ENCODE peak calls at places on chromosomes 12 and 14, in nine cellular contexts. N is brain microvascular endothelial cell, E is tibial nerve, D is lung, Z is stomach, Q is transverse colon, W is HCT116, S is right lobe of liver, G is cardiac muscle cell. T is an unnamed sample.
A peak's percentile ranks its signal among the peaks of the same experiment; 100 is the strongest.

GRCh38 chr12:12909995-12910391 is 18.6 kb downstream of the GPRC5A start:
- DNase-seq in Q (no peak), G (no peak), W (no peak), S (no peak), Z (no peak), D (peak; percentile 41), N (no peak), E (no peak), T (no peak)

GRCh38 chr14:77616133-77616453 is 344 bp downstream of the SPTLC2 start:
- DNase-seq in D (no peak), E (no peak), N (no peak), W (no peak), Q (no peak), S (no peak), G (no peak), Z (no peak), T (no peak)

GRCh38 chr12:116053479-116054195 is 223.9 kb downstream of the MED13L start:
- DNase-seq in G (no peak), D (peak; percentile 50), S (peak; percentile 33), N (peak; percentile 25), E (peak; percentile 71), Q (peak; percentile 23), Z (no peak), W (no peak), T (peak; percentile 41)

GRCh38 chr12:54502485-54502884 is 4.9 kb downstream of the NCKAP1L start:
- DNase-seq in E (no peak), W (no peak), Z (no peak), Q (no peak), G (no peak), D (no peak), S (no peak), N (no peak), T (peak; percentile 18)

GRCh38 chr14:77649326-77649725 is 32.9 kb upstream of the SPTLC2 start:
- DNase-seq in E (no peak), G (no peak), N (no peak), W (no peak), Z (no peak), Q (no peak), D (no peak), S (no peak), T (no peak)

GRCh38 chr12:67827820-67828383 is 161.3 kb upstream of the IFNG-AS1 start:
- DNase-seq in S (no peak), W (peak; percentile 62), Q (peak; percentile 32), D (no peak), N (peak; percentile 98), Z (no peak), E (peak; percentile 33), G (no peak), T (peak; percentile 99)

GRCh38 chr12:13982010-13982409 is 608 bp upstream of the GRIN2B start:
- DNase-seq in N (no peak), D (no peak), G (peak; percentile 20), W (peak; percentile 15), E (no peak), Z (no peak), Q (peak; percentile 15), S (no peak), T (no peak)

GRCh38 chr12:57888407-57889157 is 42.1 kb upstream of the CTDSP2 start:
- DNase-seq in N (peak; percentile 30), G (no peak), Z (peak; percentile 61), E (no peak), D (peak; percentile 39), W (no peak), Q (peak; percentile 83), S (no peak), T (peak; percentile 99)

GRCh38 chr12:121649819-121650353 is 19.6 kb downstream of the MORN3 start:
- DNase-seq in G (no peak), Q (no peak), W (no peak), N (no peak), S (no peak), D (no peak), Z (no peak), E (no peak), T (no peak)

GRCh38 chr12:131067993-131068942 is 114.6 kb downstream of the ADGRD1 start:
- DNase-seq in S (no peak), N (no peak), E (no peak), Z (no peak), W (no peak), Q (no peak), G (no peak), D (no peak), T (no peak)

GRCh38 chr12:99600388-99600787 is 47.2 kb upstream of the GARIN6 start:
- DNase-seq in D (no peak), N (no peak), W (no peak), G (no peak), Q (no peak), Z (no peak), E (no peak), S (no peak), T (no peak)

GRCh38 chr14:32507029-32507984 is 178.2 kb downstream of the AKAP6 start:
- DNase-seq in Q (no peak), E (no peak), S (no peak), D (no peak), G (no peak), N (peak; percentile 76), W (peak; percentile 33), Z (no peak), T (peak; percentile 98)

GRCh38 chr14:22521449-22522239 is 67.4 kb downstream of the DAD1 start:
- DNase-seq in E (no peak), N (no peak), D (no peak), S (no peak), G (no peak), Q (no peak), Z (peak; percentile 47), W (no peak), T (no peak)

GRCh38 chr12:104049278-104050257 is at the start of gene GLT8D2:
- DNase-seq in E (peak; percentile 46), S (peak; percentile 30), Q (peak; percentile 25), N (peak; percentile 58), G (peak; percentile 85), W (no peak), Z (peak; percentile 40), D (peak; percentile 32), T (peak; percentile 49)

GRCh38 chr12:70598467-70599194 is 38.6 kb downstream of the PTPRB start:
- DNase-seq in D (no peak), E (no peak), S (no peak), Q (no peak), G (peak; percentile 22), N (peak; percentile 31), W (no peak), Z (no peak), T (no peak)

GRCh38 chr12:111035578-111036301 is 115.4 kb upstream of the MYL2 start:
- DNase-seq in Q (no peak), D (no peak), G (peak; percentile 61), E (no peak), N (no peak), W (no peak), Z (no peak), S (no peak), T (no peak)
- H3K27me3 ChIP-seq in Q (peaks cover 88% of the 10 kb centered on the region), D (peaks cover 34% of the 10 kb centered on the region), G (peaks cover 68% of the 10 kb centered on the region), E (peaks cover 74% of the 10 kb centered on the region), N (peaks cover 48% of the 10 kb centered on the region), W (peaks cover 7% of the 10 kb centered on the region), Z (peaks cover 71% of the 10 kb centered on the region), S (no peaks in the 10 kb centered on the region), T (no peaks in the 10 kb centered on the region)

GRCh38 chr12:110689002-110689600 is at the start of gene HVCN1:
- DNase-seq in S (peak; percentile 56), W (no peak), Q (peak; percentile 60), E (peak; percentile 35), G (peak; percentile 54), D (peak; percentile 40), N (no peak), Z (peak; percentile 55), T (no peak)

GRCh38 chr12:110688446-110689001 is 391 bp downstream of the HVCN1 start:
- DNase-seq in Q (no peak), S (no peak), Z (no peak), G (no peak), N (no peak), E (no peak), D (no peak), W (no peak), T (no peak)

GRCh38 chr12:110687770-110688169 is 1.1 kb downstream of the HVCN1 start:
- DNase-seq in G (no peak), N (no peak), D (no peak), E (no peak), Q (no peak), W (no peak), S (no peak), Z (no peak), T (no peak)

GRCh38 chr12:110686294-110686903 is 2.5 kb downstream of the HVCN1 start:
- DNase-seq in E (no peak), Z (no peak), W (no peak), G (no peak), D (no peak), Q (no peak), N (no peak), S (no peak), T (no peak)

GRCh38 chr12:110689601-110690430 is 901 bp upstream of the HVCN1 start:
- DNase-seq in W (no peak), S (peak; percentile 34), D (no peak), G (no peak), E (peak; percentile 9), N (no peak), Z (peak; percentile 39), Q (peak; percentile 51), T (peak; percentile 37)
- H3K4me3 ChIP-seq in W (no peak overlapping the region), S (peak overlapping the region; percentile 53), D (peak overlapping the region; percentile 23), G (peak overlapping the region; percentile 46), E (peak overlapping the region; percentile 56), N (peak overlapping the region; percentile 61), Z (peak overlapping the region; percentile 62), Q (peak overlapping the region; percentile 84), T (peak overlapping the region; percentile 37)

GRCh38 chr14:102213470-102213869 is 73.8 kb downstream of the WDR20 start:
- DNase-seq in Z (no peak), S (no peak), G (no peak), E (no peak), D (no peak), Q (no peak), N (no peak), W (no peak), T (no peak)

GRCh38 chr14:102215522-102216250 is 76.0 kb downstream of the WDR20 start:
- DNase-seq in W (no peak), E (no peak), N (peak; percentile 18), S (no peak), Q (no peak), G (peak; percentile 41), D (no peak), Z (no peak), T (no peak)

GRCh38 chr14:102215071-102215470 is 75.4 kb downstream of the WDR20 start:
- DNase-seq in S (no peak), Z (no peak), W (no peak), N (no peak), E (peak; percentile 20), Q (no peak), D (no peak), G (no peak), T (no peak)

GRCh38 chr14:102212845-102213244 is 73.1 kb downstream of the WDR20 start:
- DNase-seq in Z (no peak), W (no peak), E (no peak), G (no peak), S (no peak), D (no peak), N (no peak), Q (no peak), T (no peak)

GRCh38 chr14:102213984-102214658 is 74.4 kb downstream of the WDR20 start:
- DNase-seq in N (no peak), G (no peak), D (no peak), Z (no peak), W (no peak), Q (no peak), E (no peak), S (no peak), T (no peak)
- TF ChIP-seq CTCF in N (peak; percentile 25), G (peak; percentile 24), D (no peak), Z (no peak), W (peak; percentile 51), Q (no peak), E (no peak), S (no peak), T (peak; percentile 7)

GRCh38 chr14:67538501-67538900 is 5.4 kb downstream of the PLEKHH1 start:
- DNase-seq in W (no peak), G (no peak), S (no peak), Z (no peak), D (no peak), N (no peak), Q (no peak), E (no peak), T (peak; percentile 46)
- H3K27me3 ChIP-seq in W (no peaks in the 10 kb centered on the region), G (no peaks in the 10 kb centered on the region), S (no peaks in the 10 kb centered on the region), Z (no peaks in the 10 kb centered on the region), D (peaks cover 4% of the 10 kb centered on the region), N (no peaks in the 10 kb centered on the region), Q (no peaks in the 10 kb centered on the region), E (no peaks in the 10 kb centered on the region), T (no peaks in the 10 kb centered on the region)

T was measured in bronchial epithelial cell.